ENCODE peak calls at places on chromosomes 11 and 22, in nine cellular contexts. Y is left ventricle myocardium inferior, M is fibroblast of lung, Q is gastrocnemius medialis, I is left lung, G is Panc1, F is tibial artery, T is PC-3, C is adrenal gland. V is an unnamed sample. For H3K36me3, the result is how much of the 10 kb centered on the place peaks cover.

GRCh38 chr11:47412152-47412746 is 3.9 kb downstream of the SLC39A13 start:
- DNase-seq in Y (peak), M (peak), Q (peak), I (peak), G (no peak), F (no peak), T (peak), C (peak), V (no peak)

GRCh38 chr11:116990061-116990473 is 108.2 kb downstream of the SIK3 start:
- DNase-seq in Y (no peak), M (peak), Q (no peak), I (no peak), G (no peak), F (no peak), T (peak), C (no peak), V (peak)

GRCh38 chr22:38843201-38843715 is 570 bp downstream of the NPTXR start:
- DNase-seq in Y (peak), M (peak), Q (no peak), I (peak), G (no peak), F (no peak), T (peak), C (peak), V (peak)

GRCh38 chr22:45882881-45883810 is 93.8 kb downstream of the WNT7B start:
- DNase-seq in Y (no peak), M (no peak), Q (no peak), I (peak), G (no peak), F (no peak), T (no peak), C (no peak), V (no peak)

GRCh38 chr11:83159901-83160865 is 3.3 kb downstream of the PCF11 start:
- DNase-seq in Y (no peak), M (peak), Q (no peak), I (no peak), G (no peak), F (no peak), T (peak), C (no peak), V (peak)

GRCh38 chr11:62713343-62713742 is 5.9 kb downstream of the GNG3 start:
- DNase-seq in Y (no peak), M (no peak), Q (no peak), I (no peak), G (no peak), F (no peak), T (no peak), C (peak), V (no peak)

GRCh38 chr11:19867064-19867463 is 154.4 kb downstream of the NAV2 start:
- DNase-seq in Y (no peak), M (no peak), Q (no peak), I (no peak), G (no peak), F (no peak), T (no peak), C (no peak), V (no peak)

GRCh38 chr11:27468643-27469332 is 3.8 kb downstream of the LGR4 start:
- DNase-seq in Y (no peak), M (no peak), Q (no peak), I (no peak), G (no peak), F (no peak), T (peak), C (no peak), V (no peak)

GRCh38 chr11:116348226-116348625 is 424.6 kb downstream of the BUD13 start:
- DNase-seq in Y (no peak), M (no peak), Q (peak), I (no peak), G (no peak), F (peak), T (no peak), C (no peak), V (no peak)

GRCh38 chr11:46296520-46297448 is 19.3 kb downstream of the CREB3L1 start:
- DNase-seq in Y (peak), M (peak), Q (no peak), I (no peak), G (no peak), F (no peak), T (peak), C (peak), V (peak)

GRCh38 chr22:45878901-45879551 is 97.9 kb downstream of the WNT7B start:
- DNase-seq in Y (no peak), M (no peak), Q (no peak), I (peak), G (no peak), F (peak), T (no peak), C (peak), V (no peak)

GRCh38 chr22:43782448-43782847 is 29.7 kb downstream of the EFCAB6 start:
- DNase-seq in Y (no peak), M (no peak), Q (no peak), I (no peak), G (no peak), F (no peak), T (no peak), C (no peak), V (no peak)

GRCh38 chr11:3920148-3920852 is 64.8 kb downstream of the STIM1 start:
- DNase-seq in Y (no peak), M (peak), Q (peak), I (no peak), G (no peak), F (peak), T (peak), C (no peak), V (peak)

GRCh38 chr11:125305346-125305745 is 140.8 kb downstream of the PKNOX2 start:
- DNase-seq in Y (no peak), M (no peak), Q (no peak), I (no peak), G (no peak), F (no peak), T (no peak), C (no peak), V (no peak)

GRCh38 chr11:104522650-104523049 is 358.7 kb upstream of the PDGFD start:
- DNase-seq in Y (no peak), M (peak), Q (no peak), I (no peak), G (no peak), F (no peak), T (no peak), C (no peak), V (peak)

GRCh38 chr11:131483877-131484276 is 113.5 kb downstream of the NTM start:
- DNase-seq in Y (no peak), M (no peak), Q (no peak), I (no peak), G (no peak), F (no peak), T (no peak), C (no peak), V (no peak)

GRCh38 chr11:1231396-1232327 is 8.8 kb downstream of the MUC5B start:
- DNase-seq in Y (no peak), M (no peak), Q (no peak), I (peak), G (no peak), F (no peak), T (no peak), C (peak), V (no peak)

GRCh38 chr11:118224512-118225180 is at the start of gene JAML:
- DNase-seq in Y (no peak), M (no peak), Q (no peak), I (no peak), G (no peak), F (no peak), T (no peak), C (no peak), V (no peak)

GRCh38 chr11:123084454-123084853 is 22.5 kb upstream of the HSPA8 start:
- DNase-seq in Y (no peak), M (no peak), Q (no peak), I (no peak), G (no peak), F (no peak), T (no peak), C (no peak), V (no peak)

GRCh38 chr11:29120329-29120695 is 896.5 kb downstream of the KCNA4 start:
- DNase-seq in Y (no peak), M (no peak), Q (no peak), I (no peak), G (no peak), F (no peak), T (no peak), C (no peak), V (no peak)

GRCh38 chr11:1879941-1880720 is 11.6 kb downstream of the PRR33 start:
- DNase-seq in Y (peak), M (peak), Q (peak), I (peak), G (no peak), F (peak), T (no peak), C (peak), V (no peak)

GRCh38 chr11:44823006-44823405 is 96.2 kb downstream of the TSPAN18 start:
- DNase-seq in Y (no peak), M (no peak), Q (no peak), I (peak), G (no peak), F (no peak), T (no peak), C (no peak), V (no peak)

GRCh38 chr11:17692006-17692405 is 27.4 kb upstream of the MYOD1 start:
- DNase-seq in Y (no peak), M (no peak), Q (no peak), I (no peak), G (no peak), F (no peak), T (no peak), C (no peak), V (no peak)

GRCh38 chr11:95915051-95915450 is 8.9 kb downstream of the MTMR2 start:
- DNase-seq in Y (no peak), M (no peak), Q (no peak), I (no peak), G (no peak), F (no peak), T (no peak), C (no peak), V (peak)

GRCh38 chr11:6568191-6568918 is 35.1 kb downstream of the RRP8 start:
- DNase-seq in Y (peak), M (peak), Q (peak), I (no peak), G (no peak), F (no peak), T (peak), C (peak), V (peak)

GRCh38 chr22:31363885-31364284 is 17.7 kb upstream of the PATZ1 start:
- DNase-seq in Y (no peak), M (no peak), Q (no peak), I (no peak), G (no peak), F (no peak), T (no peak), C (no peak), V (no peak)

GRCh38 chr11:32422545-32422944 is 12.8 kb downstream of the WT1 start:
- DNase-seq in Y (no peak), M (no peak), Q (no peak), I (no peak), G (no peak), F (no peak), T (no peak), C (no peak), V (no peak)

GRCh38 chr11:61472282-61472681 is 36.3 kb upstream of the LRRC10B start:
- DNase-seq in Y (peak), M (peak), Q (peak), I (no peak), G (no peak), F (peak), T (no peak), C (peak), V (no peak)

GRCh38 chr11:106331163-106331562 is 253.7 kb downstream of the AASDHPPT start:
- DNase-seq in Y (no peak), M (no peak), Q (no peak), I (no peak), G (no peak), F (no peak), T (peak), C (no peak), V (no peak)

GRCh38 chr11:1006762-1007161 is 29.8 kb downstream of the MUC6 start:
- DNase-seq in Y (no peak), M (no peak), Q (peak), I (no peak), G (no peak), F (no peak), T (no peak), C (no peak), V (no peak)

GRCh38 chr11:119532551-119532950 is 109.6 kb upstream of the THY1 start:
- DNase-seq in Y (no peak), M (no peak), Q (no peak), I (no peak), G (no peak), F (no peak), T (no peak), C (no peak), V (no peak)

GRCh38 chr11:101706541-101706940 is 122.7 kb upstream of the TRPC6 start:
- DNase-seq in Y (no peak), M (peak), Q (no peak), I (no peak), G (no peak), F (no peak), T (peak), C (no peak), V (peak)

GRCh38 chr22:48708558-48709245 is 1119.0 kb downstream of the BRD1 start:
- DNase-seq in Y (peak), M (no peak), Q (no peak), I (peak), G (no peak), F (no peak), T (no peak), C (no peak), V (no peak)

GRCh38 chr11:11243790-11244469 is 109.1 kb downstream of the CSNK2A3 start:
- DNase-seq in Y (peak), M (no peak), Q (no peak), I (no peak), G (no peak), F (peak), T (no peak), C (peak), V (peak)

DNA sequence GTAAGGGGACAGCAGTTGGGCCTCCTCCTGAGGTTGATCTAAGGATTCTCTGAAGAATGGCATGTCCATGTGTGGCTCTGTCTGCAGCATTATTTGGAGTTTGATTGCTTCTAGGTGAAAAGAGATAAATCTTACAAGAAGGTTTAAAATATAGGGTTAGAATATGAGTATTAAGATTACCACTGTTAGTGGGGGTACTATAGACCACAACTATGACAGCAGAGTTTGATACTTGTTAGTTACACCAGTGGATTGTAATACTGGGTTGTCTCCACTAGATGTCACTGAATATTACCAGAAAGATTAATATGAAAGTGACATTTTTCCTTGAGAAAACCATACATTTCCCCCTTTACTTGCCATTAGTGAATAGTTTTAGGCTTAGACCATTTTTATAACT is 47.9 kb downstream of the ZNF280B start:
- DNase-seq in Y (no peak), M (no peak), Q (no peak), I (no peak), G (no peak), F (no peak), T (peak), C (no peak), V (no peak)
- TF ChIP-seq CTCF in Y (peak), M (peak), Q (no peak), I (no peak), G (peak), F (no peak), T (peak), C (no peak), V (no peak)

GRCh38 chr11:112113539-112114457 is 27.1 kb downstream of the SDHD start:
- DNase-seq in Y (no peak), M (peak), Q (no peak), I (no peak), G (no peak), F (no peak), T (peak), C (no peak), V (peak)
- H3K36me3 ChIP-seq in Y (under half), M (under half), Q (under half), I (under half), G (under half), F (under half), T (under half), C (under half), V (under half)

GRCh38 chr22:21977814-21978213 is 4.8 kb downstream of the TOP3B start:
- DNase-seq in Y (no peak), M (no peak), Q (no peak), I (no peak), G (no peak), F (no peak), T (no peak), C (no peak), V (no peak)

GRCh38 chr22:21972806-21973205 is 9.8 kb downstream of the TOP3B start:
- DNase-seq in Y (no peak), M (no peak), Q (no peak), I (no peak), G (no peak), F (no peak), T (no peak), C (no peak), V (no peak)

GRCh38 chr22:21975854-21976345 is 6.7 kb downstream of the TOP3B start:
- DNase-seq in Y (no peak), M (no peak), Q (no peak), I (no peak), G (no peak), F (no peak), T (no peak), C (no peak), V (no peak)

GRCh38 chr22:21974058-21974649 is 8.4 kb downstream of the TOP3B start:
- DNase-seq in Y (no peak), M (no peak), Q (no peak), I (no peak), G (no peak), F (no peak), T (no peak), C (no peak), V (no peak)

GRCh38 chr22:21975273-21975672 is 7.3 kb downstream of the TOP3B start:
- DNase-seq in Y (no peak), M (no peak), Q (no peak), I (no peak), G (no peak), F (no peak), T (no peak), C (no peak), V (no peak)
- H3K4me3 ChIP-seq in Y (no peak), M (no peak), Q (no peak), I (no peak), G (no peak), F (no peak), T (no peak), C (no peak), V (no peak)

DNA sequence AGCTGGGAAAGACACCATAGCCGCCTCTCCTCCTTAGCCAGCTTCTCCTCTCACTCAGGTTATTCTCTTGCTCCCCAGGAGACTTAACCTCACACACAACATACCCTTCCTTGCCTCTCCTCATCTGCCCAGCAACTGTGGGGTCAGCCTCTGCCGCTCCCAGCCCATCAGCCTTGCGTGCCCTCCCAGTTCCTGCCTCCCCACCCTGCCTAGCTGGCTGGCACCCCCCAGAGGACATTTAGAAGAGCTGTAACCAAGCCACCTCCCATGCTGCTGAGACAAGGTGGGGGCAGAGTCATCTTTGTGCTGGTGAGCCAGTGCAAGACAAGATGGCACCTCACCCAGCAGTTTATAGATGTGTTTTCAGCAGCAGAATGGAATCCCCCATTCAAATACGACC is 38.2 kb downstream of the TOM1 start:
- DNase-seq in Y (no peak), M (no peak), Q (no peak), I (no peak), G (no peak), F (no peak), T (no peak), C (no peak), V (no peak)
- TF ChIP-seq CTCF in Y (no peak), M (no peak), Q (no peak), I (no peak), G (no peak), F (no peak), T (peak), C (no peak), V (peak)

GRCh38 chr22:41332217-41332616 is 30.9 kb downstream of the ZC3H7B start:
- DNase-seq in Y (no peak), M (no peak), Q (no peak), I (no peak), G (no peak), F (no peak), T (no peak), C (no peak), V (no peak)

GRCh38 chr22:41330169-41330568 is 28.8 kb downstream of the ZC3H7B start:
- DNase-seq in Y (no peak), M (no peak), Q (no peak), I (no peak), G (no peak), F (no peak), T (no peak), C (no peak), V (no peak)

GRCh38 chr22:41324818-41325528 is 23.6 kb downstream of the ZC3H7B start:
- DNase-seq in Y (no peak), M (no peak), Q (no peak), I (no peak), G (no peak), F (no peak), T (no peak), C (no peak), V (no peak)

DNA sequence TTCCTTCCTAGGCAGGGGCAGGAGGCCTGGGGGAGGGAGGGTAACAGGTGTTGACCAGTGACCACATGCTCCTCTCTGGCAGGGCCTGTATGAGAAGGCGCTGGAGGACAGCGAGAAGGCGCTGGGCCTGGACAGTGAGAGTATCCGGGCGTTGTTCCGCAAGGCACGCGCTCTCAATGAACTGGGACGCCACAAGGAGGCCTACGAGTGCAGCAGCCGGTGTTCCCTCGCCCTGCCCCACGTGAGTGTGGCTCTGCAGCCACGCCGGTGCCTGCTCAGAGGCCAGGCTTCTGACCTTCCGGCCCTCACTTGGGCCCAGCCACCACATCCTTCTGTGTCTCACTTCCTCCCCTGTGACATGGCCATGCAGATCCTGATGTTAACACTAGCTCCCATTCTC is 25.8 kb downstream of the ZC3H7B start:
- DNase-seq in Y (no peak), M (no peak), Q (peak), I (no peak), G (no peak), F (no peak), T (no peak), C (no peak), V (no peak)
- H3K36me3 ChIP-seq in Y (half or more), M (under half), Q (half or more), I (half or more), G (under half), F (half or more), T (under half), C (under half), V (half or more)

DNA sequence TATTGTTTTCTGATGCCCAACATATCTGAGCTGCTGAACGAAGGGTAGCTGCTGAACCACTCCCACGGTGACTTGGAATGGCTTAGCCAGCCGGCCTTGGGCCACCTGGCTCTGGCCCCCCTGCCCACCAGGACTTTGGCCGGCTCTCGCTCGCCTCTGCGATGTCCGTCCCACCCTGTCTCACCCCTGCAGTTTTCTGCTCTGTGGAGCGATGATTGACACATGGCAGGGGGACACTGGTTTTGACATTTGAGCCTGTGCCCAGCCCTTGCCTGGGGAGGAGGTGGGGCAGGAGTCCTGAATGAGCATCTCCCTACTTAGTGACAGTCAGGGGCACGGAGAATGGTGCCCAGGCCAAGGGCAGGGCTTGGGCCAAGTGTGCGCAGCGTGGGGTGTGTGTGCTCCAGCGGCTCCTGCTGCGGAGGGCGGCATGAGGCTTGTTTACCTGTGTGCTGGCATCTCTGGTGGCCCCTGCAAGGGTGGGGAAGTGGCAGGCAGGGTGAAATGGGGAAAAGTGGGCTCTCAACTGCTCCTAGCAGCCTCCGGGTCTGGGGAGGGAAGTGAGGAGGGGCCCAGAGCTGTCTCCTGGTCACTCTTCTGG is 15.7 kb upstream of the CDKN1C start:
- DNase-seq in Y (no peak), M (no peak), Q (no peak), I (no peak), G (no peak), F (no peak), T (no peak), C (no peak), V (no peak)
- H3K4me3 ChIP-seq in Y (peak), M (peak), Q (peak), I (peak), G (peak), F (peak), T (no peak), C (peak), V (peak)

GRCh38 chr11:13834463-13834862 is 128.1 kb upstream of the SPON1 start:
- DNase-seq in Y (no peak), M (no peak), Q (no peak), I (no peak), G (no peak), F (no peak), T (peak), C (no peak), V (no peak)
- TF ChIP-seq CTCF in Y (no peak), M (peak), Q (no peak), I (no peak), G (peak), F (no peak), T (peak), C (no peak), V (peak)